ENCODE peak calls at places on chromosome 4, in six cellular contexts. One of them, this sample, is unnamed.

GRCh38 chr4:41883988-41884737 is 51.1 kb upstream of the TMEM33 start:
- DNase-seq in upper lobe of left lung: no peak
- DNase-seq in activated CD4-positive, alpha-beta T cell treated with anti-CD3 and anti-CD28 coated beads, Interleukin-2, amount 50 U/mL, for 4 hours: no peak
- DNase-seq in hippocampal formation: no peak
- DNase-seq in GM06990: no peak
- DNase-seq in NCI-H1092 treated with DMSO at 0.1 percent for 48 hours: no peak
- DNase-seq in this sample: no peak

GRCh38 chr4:139509727-139510410 is 46.1 kb downstream of the SETD7 start:
- DNase-seq in activated CD4-positive, alpha-beta T cell treated with anti-CD3 and anti-CD28 coated beads, Interleukin-2, amount 50 U/mL, for 4 hours: no peak
- DNase-seq in NCI-H1092 treated with DMSO at 0.1 percent for 48 hours: peak
- DNase-seq in upper lobe of left lung: no peak
- DNase-seq in hippocampal formation: no peak
- DNase-seq in GM06990: no peak
- DNase-seq in this sample: no peak

GRCh38 chr4:53515076-53515475 is 76.2 kb downstream of the LNX1 start:
- DNase-seq in upper lobe of left lung: no peak
- DNase-seq in NCI-H1092 treated with DMSO at 0.1 percent for 48 hours: no peak
- DNase-seq in activated CD4-positive, alpha-beta T cell treated with anti-CD3 and anti-CD28 coated beads, Interleukin-2, amount 50 U/mL, for 4 hours: no peak
- DNase-seq in GM06990: no peak
- DNase-seq in hippocampal formation: no peak
- DNase-seq in this sample: no peak

GRCh38 chr4:80215449-80216052 is 18.2 kb downstream of the PRDM8 start:
- DNase-seq in activated CD4-positive, alpha-beta T cell treated with anti-CD3 and anti-CD28 coated beads, Interleukin-2, amount 50 U/mL, for 4 hours: no peak
- DNase-seq in hippocampal formation: peak
- DNase-seq in upper lobe of left lung: no peak
- DNase-seq in GM06990: no peak
- DNase-seq in NCI-H1092 treated with DMSO at 0.1 percent for 48 hours: peak
- DNase-seq in this sample: no peak

GRCh38 chr4:102537280-102537679 is 36.1 kb downstream of the NFKB1 start:
- DNase-seq in GM06990: no peak
- DNase-seq in NCI-H1092 treated with DMSO at 0.1 percent for 48 hours: no peak
- DNase-seq in hippocampal formation: no peak
- DNase-seq in activated CD4-positive, alpha-beta T cell treated with anti-CD3 and anti-CD28 coated beads, Interleukin-2, amount 50 U/mL, for 4 hours: no peak
- DNase-seq in upper lobe of left lung: no peak
- DNase-seq in this sample: no peak

GRCh38 chr4:137621056-137621455 is 88.8 kb upstream of the PCDH18 start:
- DNase-seq in activated CD4-positive, alpha-beta T cell treated with anti-CD3 and anti-CD28 coated beads, Interleukin-2, amount 50 U/mL, for 4 hours: no peak
- DNase-seq in upper lobe of left lung: no peak
- DNase-seq in NCI-H1092 treated with DMSO at 0.1 percent for 48 hours: peak
- DNase-seq in hippocampal formation: no peak
- DNase-seq in GM06990: no peak
- DNase-seq in this sample: no peak

GRCh38 chr4:77449162-77449561 is 156.5 kb upstream of the CXCL13 start:
- DNase-seq in NCI-H1092 treated with DMSO at 0.1 percent for 48 hours: no peak
- DNase-seq in upper lobe of left lung: no peak
- DNase-seq in GM06990: no peak
- DNase-seq in hippocampal formation: no peak
- DNase-seq in activated CD4-positive, alpha-beta T cell treated with anti-CD3 and anti-CD28 coated beads, Interleukin-2, amount 50 U/mL, for 4 hours: no peak
- DNase-seq in this sample: no peak

GRCh38 chr4:164748375-164748774 is 5.6 kb upstream of the SMIM31 start:
- DNase-seq in GM06990: no peak
- DNase-seq in NCI-H1092 treated with DMSO at 0.1 percent for 48 hours: no peak
- DNase-seq in hippocampal formation: peak
- DNase-seq in activated CD4-positive, alpha-beta T cell treated with anti-CD3 and anti-CD28 coated beads, Interleukin-2, amount 50 U/mL, for 4 hours: no peak
- DNase-seq in upper lobe of left lung: no peak
- DNase-seq in this sample: no peak

GRCh38 chr4:2366252-2367192 is 51.9 kb downstream of the ZFYVE28 start:
- DNase-seq in NCI-H1092 treated with DMSO at 0.1 percent for 48 hours: peak
- DNase-seq in GM06990: no peak
- DNase-seq in hippocampal formation: no peak
- DNase-seq in activated CD4-positive, alpha-beta T cell treated with anti-CD3 and anti-CD28 coated beads, Interleukin-2, amount 50 U/mL, for 4 hours: no peak
- DNase-seq in upper lobe of left lung: no peak
- DNase-seq in this sample: no peak

GRCh38 chr4:184534511-184535391 is 60.4 kb upstream of the IRF2 start:
- DNase-seq in upper lobe of left lung: no peak
- DNase-seq in NCI-H1092 treated with DMSO at 0.1 percent for 48 hours: no peak
- DNase-seq in activated CD4-positive, alpha-beta T cell treated with anti-CD3 and anti-CD28 coated beads, Interleukin-2, amount 50 U/mL, for 4 hours: no peak
- DNase-seq in hippocampal formation: no peak
- DNase-seq in GM06990: peak
- DNase-seq in this sample: no peak

GRCh38 chr4:63218837-63219236 is 1190.4 kb downstream of the TECRL start:
- DNase-seq in hippocampal formation: no peak
- DNase-seq in activated CD4-positive, alpha-beta T cell treated with anti-CD3 and anti-CD28 coated beads, Interleukin-2, amount 50 U/mL, for 4 hours: no peak
- DNase-seq in NCI-H1092 treated with DMSO at 0.1 percent for 48 hours: no peak
- DNase-seq in upper lobe of left lung: no peak
- DNase-seq in GM06990: no peak
- DNase-seq in this sample: no peak

GRCh38 chr4:185358514-185359433 is 37.0 kb downstream of the LRP2BP start:
- DNase-seq in upper lobe of left lung: no peak
- DNase-seq in hippocampal formation: no peak
- DNase-seq in activated CD4-positive, alpha-beta T cell treated with anti-CD3 and anti-CD28 coated beads, Interleukin-2, amount 50 U/mL, for 4 hours: no peak
- DNase-seq in NCI-H1092 treated with DMSO at 0.1 percent for 48 hours: no peak
- DNase-seq in GM06990: no peak
- DNase-seq in this sample: no peak

GRCh38 chr4:156113138-156113537 is 159.5 kb upstream of the CTSO start:
- DNase-seq in activated CD4-positive, alpha-beta T cell treated with anti-CD3 and anti-CD28 coated beads, Interleukin-2, amount 50 U/mL, for 4 hours: no peak
- DNase-seq in hippocampal formation: no peak
- DNase-seq in GM06990: peak
- DNase-seq in NCI-H1092 treated with DMSO at 0.1 percent for 48 hours: peak
- DNase-seq in upper lobe of left lung: no peak
- DNase-seq in this sample: no peak

GRCh38 chr4:23084559-23085248 is 392.0 kb downstream of the GBA3 start:
- DNase-seq in hippocampal formation: no peak
- DNase-seq in activated CD4-positive, alpha-beta T cell treated with anti-CD3 and anti-CD28 coated beads, Interleukin-2, amount 50 U/mL, for 4 hours: no peak
- DNase-seq in NCI-H1092 treated with DMSO at 0.1 percent for 48 hours: no peak
- DNase-seq in GM06990: no peak
- DNase-seq in upper lobe of left lung: no peak
- DNase-seq in this sample: no peak

GRCh38 chr4:29704059-29704458 is 1016.1 kb upstream of the PCDH7 start:
- DNase-seq in activated CD4-positive, alpha-beta T cell treated with anti-CD3 and anti-CD28 coated beads, Interleukin-2, amount 50 U/mL, for 4 hours: no peak
- DNase-seq in GM06990: no peak
- DNase-seq in NCI-H1092 treated with DMSO at 0.1 percent for 48 hours: no peak
- DNase-seq in upper lobe of left lung: no peak
- DNase-seq in hippocampal formation: no peak
- DNase-seq in this sample: no peak

GRCh38 chr4:2436761-2437474 is 18.2 kb downstream of the CFAP99 start:
- DNase-seq in upper lobe of left lung: no peak
- DNase-seq in hippocampal formation: no peak
- DNase-seq in NCI-H1092 treated with DMSO at 0.1 percent for 48 hours: no peak
- DNase-seq in activated CD4-positive, alpha-beta T cell treated with anti-CD3 and anti-CD28 coated beads, Interleukin-2, amount 50 U/mL, for 4 hours: no peak
- DNase-seq in GM06990: no peak
- DNase-seq in this sample: no peak

GRCh38 chr4:13881880-13882279 is 254.4 kb upstream of the BOD1L1 start:
- DNase-seq in GM06990: no peak
- DNase-seq in NCI-H1092 treated with DMSO at 0.1 percent for 48 hours: no peak
- DNase-seq in activated CD4-positive, alpha-beta T cell treated with anti-CD3 and anti-CD28 coated beads, Interleukin-2, amount 50 U/mL, for 4 hours: no peak
- DNase-seq in hippocampal formation: no peak
- DNase-seq in upper lobe of left lung: no peak
- DNase-seq in this sample: no peak

GRCh38 chr4:119135721-119136121 is at the start of gene MYOZ2:
- DNase-seq in activated CD4-positive, alpha-beta T cell treated with anti-CD3 and anti-CD28 coated beads, Interleukin-2, amount 50 U/mL, for 4 hours: no peak
- DNase-seq in NCI-H1092 treated with DMSO at 0.1 percent for 48 hours: no peak
- DNase-seq in upper lobe of left lung: no peak
- DNase-seq in GM06990: no peak
- DNase-seq in hippocampal formation: no peak
- DNase-seq in this sample: no peak

GRCh38 chr4:55989716-55990115 is 41.0 kb downstream of the CEP135 start:
- DNase-seq in activated CD4-positive, alpha-beta T cell treated with anti-CD3 and anti-CD28 coated beads, Interleukin-2, amount 50 U/mL, for 4 hours: no peak
- DNase-seq in NCI-H1092 treated with DMSO at 0.1 percent for 48 hours: no peak
- DNase-seq in hippocampal formation: no peak
- DNase-seq in GM06990: no peak
- DNase-seq in upper lobe of left lung: no peak
- DNase-seq in this sample: no peak

GRCh38 chr4:118286685-118287084 is 66.1 kb downstream of the PRSS12 start:
- DNase-seq in activated CD4-positive, alpha-beta T cell treated with anti-CD3 and anti-CD28 coated beads, Interleukin-2, amount 50 U/mL, for 4 hours: no peak
- DNase-seq in NCI-H1092 treated with DMSO at 0.1 percent for 48 hours: no peak
- DNase-seq in upper lobe of left lung: no peak
- DNase-seq in GM06990: no peak
- DNase-seq in hippocampal formation: no peak
- DNase-seq in this sample: no peak

GRCh38 chr4:169658196-169658595 is 37.8 kb downstream of the CLCN3 start:
- DNase-seq in activated CD4-positive, alpha-beta T cell treated with anti-CD3 and anti-CD28 coated beads, Interleukin-2, amount 50 U/mL, for 4 hours: no peak
- DNase-seq in hippocampal formation: no peak
- DNase-seq in GM06990: no peak
- DNase-seq in upper lobe of left lung: no peak
- DNase-seq in NCI-H1092 treated with DMSO at 0.1 percent for 48 hours: no peak
- DNase-seq in this sample: no peak

GRCh38 chr4:169229571-169230028 is 41.2 kb downstream of the SH3RF1 start:
- DNase-seq in hippocampal formation: no peak
- DNase-seq in GM06990: no peak
- DNase-seq in NCI-H1092 treated with DMSO at 0.1 percent for 48 hours: peak
- DNase-seq in upper lobe of left lung: no peak
- DNase-seq in activated CD4-positive, alpha-beta T cell treated with anti-CD3 and anti-CD28 coated beads, Interleukin-2, amount 50 U/mL, for 4 hours: no peak
- DNase-seq in this sample: no peak

GRCh38 chr4:5712517-5712916 is 1.5 kb downstream of the EVC start:
- DNase-seq in activated CD4-positive, alpha-beta T cell treated with anti-CD3 and anti-CD28 coated beads, Interleukin-2, amount 50 U/mL, for 4 hours: no peak
- DNase-seq in upper lobe of left lung: no peak
- DNase-seq in NCI-H1092 treated with DMSO at 0.1 percent for 48 hours: no peak
- DNase-seq in hippocampal formation: no peak
- DNase-seq in GM06990: peak
- DNase-seq in this sample: no peak

GRCh38 chr4:105989411-105990242 is 94.4 kb downstream of the NPNT start:
- DNase-seq in GM06990: no peak
- DNase-seq in hippocampal formation: no peak
- DNase-seq in NCI-H1092 treated with DMSO at 0.1 percent for 48 hours: no peak
- DNase-seq in upper lobe of left lung: no peak
- DNase-seq in activated CD4-positive, alpha-beta T cell treated with anti-CD3 and anti-CD28 coated beads, Interleukin-2, amount 50 U/mL, for 4 hours: no peak
- DNase-seq in this sample: no peak

GRCh38 chr4:110633358-110634319 is 10.8 kb upstream of the PITX2 start:
- DNase-seq in upper lobe of left lung: no peak
- DNase-seq in hippocampal formation: no peak
- DNase-seq in NCI-H1092 treated with DMSO at 0.1 percent for 48 hours: no peak
- DNase-seq in GM06990: no peak
- DNase-seq in activated CD4-positive, alpha-beta T cell treated with anti-CD3 and anti-CD28 coated beads, Interleukin-2, amount 50 U/mL, for 4 hours: no peak
- DNase-seq in this sample: no peak